ENCODE peak calls at places on chromosomes 3 and 15, in nine cellular contexts. F is uterus, E is heart right ventricle, X is tibial artery, K is K562, M is RWPE2, O is sigmoid colon, D is astrocyte, W is ovary. P is an unnamed sample.
A peak's percentile ranks its signal among the peaks of the same experiment; 100 is the strongest.

GRCh38 chr15:83898295-83898694 is 244.4 kb downstream of the ADAMTSL3 start:
- DNase-seq in F (no peak), E (no peak), X (no peak), K (no peak), M (no peak), O (no peak), D (no peak), W (no peak), P (no peak)

GRCh38 chr3:29153811-29154210 is 127.1 kb upstream of the RBMS3 start:
- DNase-seq in F (no peak), E (no peak), X (no peak), K (no peak), M (no peak), O (no peak), D (no peak), W (no peak), P (no peak)

GRCh38 chr3:128167973-128168674 is 14.8 kb downstream of the EEFSEC start:
- DNase-seq in F (no peak), E (no peak), X (no peak), K (no peak), M (no peak), O (no peak), D (no peak), W (no peak), P (no peak)

GRCh38 chr3:99911433-99911832 is 93.8 kb downstream of the CMSS1 start:
- DNase-seq in F (no peak), E (no peak), X (no peak), K (no peak), M (no peak), O (no peak), D (no peak), W (no peak), P (no peak)

GRCh38 chr3:115100806-115101205 is 46.3 kb downstream of the ZBTB20 start:
- DNase-seq in F (no peak), E (no peak), X (no peak), K (no peak), M (no peak), O (no peak), D (no peak), W (no peak), P (no peak)

GRCh38 chr3:148727242-148727641 is 29.5 kb downstream of the AGTR1 start:
- DNase-seq in F (no peak), E (no peak), X (no peak), K (no peak), M (no peak), O (no peak), D (no peak), W (no peak), P (peak; percentile 65)

GRCh38 chr15:32669870-32670623 is 28.5 kb downstream of the SCG5 start:
- DNase-seq in F (no peak), E (peak; percentile 13), X (no peak), K (no peak), M (no peak), O (peak; percentile 72), D (no peak), W (no peak), P (peak; percentile 70)

GRCh38 chr3:50333744-50334328 is 5.8 kb upstream of the TUSC2 start:
- DNase-seq in F (peak; percentile 67), E (no peak), X (peak; percentile 88), K (no peak), M (no peak), O (no peak), D (no peak), W (no peak), P (no peak)

GRCh38 chr3:172410702-172411477 is 37.4 kb downstream of the GHSR start:
- DNase-seq in F (no peak), E (no peak), X (no peak), K (no peak), M (no peak), O (no peak), D (no peak), W (no peak), P (no peak)

GRCh38 chr15:80251505-80252280 is at the start of gene CTXND1:
- DNase-seq in F (no peak), E (no peak), X (no peak), K (no peak), M (peak; percentile 60), O (peak; percentile 47), D (no peak), W (no peak), P (peak; percentile 30)

GRCh38 chr3:147397911-147398809 is 8.2 kb downstream of the ZIC4 start:
- DNase-seq in F (no peak), E (no peak), X (no peak), K (no peak), M (no peak), O (no peak), D (no peak), W (no peak), P (no peak)

GRCh38 chr15:62734706-62735105 is 307.8 kb upstream of the TPM1 start:
- DNase-seq in F (no peak), E (no peak), X (no peak), K (no peak), M (no peak), O (no peak), D (no peak), W (no peak), P (no peak)

GRCh38 chr15:80010131-80010673 is 39.2 kb upstream of the BCL2A1 start:
- DNase-seq in F (no peak), E (no peak), X (no peak), K (no peak), M (no peak), O (no peak), D (no peak), W (no peak), P (no peak)

GRCh38 chr3:52522651-52523251 is 10.9 kb downstream of the NT5DC2 start:
- DNase-seq in F (no peak), E (peak; percentile 10), X (peak; percentile 60), K (no peak), M (peak; percentile 51), O (peak; percentile 59), D (no peak), W (peak; percentile 18), P (no peak)

GRCh38 chr3:38579551-38580449 is 69.7 kb downstream of the SCN5A start:
- DNase-seq in F (no peak), E (peak; percentile 59), X (peak; percentile 41), K (no peak), M (no peak), O (no peak), D (peak; percentile 7), W (no peak), P (peak; percentile 7)

DNA sequence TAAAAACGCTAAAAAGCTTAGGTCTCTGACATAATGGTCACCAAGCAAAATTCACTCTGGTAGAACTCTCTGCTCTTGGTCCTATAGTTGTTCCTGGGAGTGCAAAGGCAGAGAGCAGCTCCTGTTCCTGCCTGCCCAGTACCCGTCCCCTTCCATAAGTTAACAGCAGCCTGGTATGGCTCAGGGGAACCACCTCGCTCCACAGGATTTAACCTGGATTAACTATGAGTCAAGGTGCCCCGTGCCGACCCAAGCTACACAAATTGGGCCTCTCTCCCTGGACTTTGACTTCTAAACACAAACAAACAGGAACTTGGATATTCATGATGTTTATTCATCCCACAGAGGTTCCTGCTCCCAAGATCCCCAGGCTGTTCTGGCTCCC is 32.1 kb downstream of the SCAP start:
- DNase-seq in F (no peak), E (no peak), X (no peak), K (peak; percentile 4), M (no peak), O (no peak), D (no peak), W (no peak), P (no peak)
- H3K4me3 ChIP-seq in F (no peak overlapping the region), E (no peak overlapping the region), X (no peak overlapping the region), K (no peak overlapping the region), M (no peak overlapping the region), O (no peak overlapping the region), D (no peak overlapping the region), W (no peak overlapping the region), P (no peak overlapping the region)

GRCh38 chr3:194272861-194273266 is 78.3 kb downstream of the CPN2 start:
- DNase-seq in F (peak; percentile 26), E (no peak), X (peak; percentile 56), K (no peak), M (peak; percentile 25), O (peak; percentile 76), D (no peak), W (peak; percentile 28), P (peak; percentile 54)
- H3K4me1 ChIP-seq in F (peaks cover 27% of the 10 kb centered on the region), E (peaks cover 66% of the 10 kb centered on the region), X (peaks cover 3% of the 10 kb centered on the region), K (peaks cover 43% of the 10 kb centered on the region), M (no peaks in the 10 kb centered on the region), O (peaks cover 77% of the 10 kb centered on the region), D (peaks cover 38% of the 10 kb centered on the region), W (peaks cover 27% of the 10 kb centered on the region), P (peaks cover 67% of the 10 kb centered on the region)

GRCh38 chr15:41511331-41512077 is 2.1 kb downstream of the LTK start:
- DNase-seq in F (no peak), E (no peak), X (no peak), K (no peak), M (no peak), O (no peak), D (no peak), W (no peak), P (no peak)
- H3K4me3 ChIP-seq in F (no peak overlapping the region), E (peak overlapping the region; percentile 50), X (peak overlapping the region; percentile 17), K (no peak overlapping the region), M (no peak overlapping the region), O (peak overlapping the region; percentile 36), D (no peak overlapping the region), W (no peak overlapping the region), P (no peak overlapping the region)

DNA sequence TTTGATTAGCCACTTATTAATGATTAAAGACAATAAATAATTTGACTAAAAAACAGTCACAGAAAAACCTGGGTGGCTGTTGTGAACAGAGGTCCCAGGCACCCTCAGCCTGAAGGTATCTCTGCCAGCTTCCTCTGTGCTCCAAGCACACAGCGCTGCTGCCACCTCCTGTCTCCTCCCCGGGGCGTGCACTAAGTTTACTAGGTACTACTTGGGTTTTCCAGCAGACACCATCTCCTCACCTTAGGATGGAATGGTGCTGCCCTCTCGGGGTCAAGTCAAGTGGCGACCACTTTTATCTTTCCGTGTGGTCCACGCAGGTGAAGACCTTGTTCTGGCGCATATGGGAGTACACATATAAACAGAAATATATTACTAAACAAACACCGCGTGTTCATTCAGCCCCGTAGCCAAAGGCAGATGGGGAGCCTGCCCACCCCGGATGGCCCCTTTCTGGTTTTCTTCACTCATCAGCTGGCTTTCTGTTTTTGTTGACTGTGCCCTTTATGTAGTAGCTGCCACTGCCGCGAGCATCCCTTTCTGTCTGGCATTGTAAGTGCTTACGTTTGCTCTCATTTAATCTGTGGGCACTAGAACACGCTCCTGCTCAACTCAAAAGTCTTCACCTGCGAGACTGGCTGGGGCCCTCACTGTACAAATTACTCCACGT is 128.0 kb downstream of the LRIG1 start:
- DNase-seq in F (no peak), E (peak; percentile 59), X (no peak), K (no peak), M (no peak), O (no peak), D (no peak), W (no peak), P (peak; percentile 37)
- H3K4me1 ChIP-seq in F (no peaks in the 10 kb centered on the region), E (peaks cover 20% of the 10 kb centered on the region), X (no peaks in the 10 kb centered on the region), K (no peaks in the 10 kb centered on the region), M (peaks cover 4% of the 10 kb centered on the region), O (peaks cover 24% of the 10 kb centered on the region), D (peaks cover 10% of the 10 kb centered on the region), W (no peaks in the 10 kb centered on the region), P (no peaks in the 10 kb centered on the region)

GRCh38 chr3:70970952-70971351 is 612.6 kb downstream of the FOXP1 start:
- DNase-seq in F (no peak), E (no peak), X (no peak), K (no peak), M (no peak), O (no peak), D (no peak), W (no peak), P (no peak)
- H3K4me3 ChIP-seq in F (no peak overlapping the region), E (no peak overlapping the region), X (no peak overlapping the region), K (no peak overlapping the region), M (no peak overlapping the region), O (no peak overlapping the region), D (no peak overlapping the region), W (no peak overlapping the region), P (no peak overlapping the region)